ENCODE peak calls at places on chromosomes 6 and 20, in seven cellular contexts. I, Q, A, X, Y, D and H are unnamed samples.

GRCh38 chr6:84263557-84263956 is 36.1 kb upstream of the CEP162 start:
- DNase-seq in D (no peak), I (no peak), A (no peak), Y (no peak), X (no peak), Q (no peak), H (peak)

GRCh38 chr20:59788811-59789210 is 144.6 kb downstream of the SYCP2 start:
- DNase-seq in Q (no peak), X (no peak), D (no peak), I (no peak), Y (no peak), A (no peak), H (no peak)

GRCh38 chr20:15561707-15562106 is 1011.5 kb downstream of the KIF16B start:
- DNase-seq in X (no peak), A (no peak), D (no peak), Y (no peak), I (no peak), Q (no peak), H (no peak)

GRCh38 chr6:10535198-10535597 is 14.0 kb downstream of the GCNT2 start:
- DNase-seq in D (no peak), Y (no peak), X (no peak), A (no peak), I (no peak), Q (no peak), H (no peak)

GRCh38 chr6:2460216-2460734 is 214.9 kb upstream of the GMDS start:
- DNase-seq in D (no peak), I (no peak), Q (no peak), X (no peak), A (no peak), Y (no peak), H (no peak)

GRCh38 chr6:137709424-137710281 is 157.4 kb upstream of the TNFAIP3 start:
- DNase-seq in A (no peak), Q (no peak), I (peak), Y (no peak), X (no peak), D (no peak), H (no peak)

GRCh38 chr6:105087571-105088211 is 92.1 kb downstream of the POPDC3 start:
- DNase-seq in Y (peak), Q (no peak), D (no peak), X (no peak), I (peak), A (peak), H (no peak)

GRCh38 chr6:137008204-137008603 is 36.6 kb downstream of the IL20RA start:
- DNase-seq in I (no peak), D (no peak), Y (no peak), X (no peak), Q (no peak), A (no peak), H (no peak)

GRCh38 chr6:705047-705446 is 12.1 kb upstream of the EXOC2 start:
- DNase-seq in Q (no peak), D (no peak), A (no peak), Y (no peak), I (no peak), X (no peak), H (no peak)

GRCh38 chr20:18390201-18390600 is 76.6 kb downstream of the DZANK1 start:
- DNase-seq in Q (no peak), X (no peak), I (no peak), D (no peak), Y (no peak), A (no peak), H (no peak)

GRCh38 chr6:16206595-16207037 is 31.8 kb upstream of the GMPR start:
- DNase-seq in Q (peak), Y (peak), D (no peak), A (peak), X (no peak), I (peak), H (peak)

GRCh38 chr6:14254505-14254904 is 136.9 kb downstream of the CD83 start:
- DNase-seq in I (no peak), D (no peak), X (no peak), A (no peak), Q (no peak), Y (no peak), H (no peak)

GRCh38 chr6:34587325-34587724 is 31.2 kb upstream of the SPDEF start:
- DNase-seq in D (no peak), X (no peak), Q (no peak), A (no peak), Y (no peak), I (no peak), H (no peak)

GRCh38 chr20:33866398-33867079 is 55.4 kb downstream of the CHMP4B start:
- DNase-seq in Q (no peak), A (no peak), Y (no peak), X (no peak), D (no peak), I (peak), H (no peak)